ENCODE peak calls at places on chromosome 9, in nine cellular contexts. Y is NB4; T is endodermal cell; O is CD8-positive, alpha-beta T cell; N is Caco-2; X is right atrium auricular region; K is tibial nerve; A is stomach; Q is heart right ventricle. U is an unnamed sample.

GRCh38 chr9:87853843-87854242 is 28.8 kb upstream of the SPATA31E1 start:
- DNase-seq in N (no peak), X (no peak), A (no peak), Q (no peak), O (no peak), T (peak), Y (no peak), K (no peak), U (no peak)

GRCh38 chr9:116144038-116144437 is 9.6 kb upstream of the PAPPA start:
- DNase-seq in T (no peak), O (no peak), N (no peak), Y (no peak), K (no peak), X (no peak), Q (no peak), A (no peak), U (no peak)

GRCh38 chr9:105679406-105680022 is 14.8 kb upstream of the TMEM38B start:
- DNase-seq in N (no peak), X (no peak), T (no peak), A (no peak), K (no peak), Y (no peak), O (no peak), Q (no peak), U (no peak)

GRCh38 chr9:116842658-116843057 is 155.6 kb downstream of the TRIM32 start:
- DNase-seq in X (no peak), A (no peak), T (peak), O (no peak), Q (no peak), K (no peak), Y (no peak), N (peak), U (no peak)

GRCh38 chr9:137077010-137077747 is at the start of gene UAP1L1:
- DNase-seq in N (peak), T (peak), Y (peak), X (peak), A (peak), O (peak), Q (peak), K (peak), U (no peak)

GRCh38 chr9:106953166-106953565 is 90.2 kb downstream of the ZNF462 start:
- DNase-seq in X (no peak), N (peak), Q (no peak), A (no peak), T (no peak), O (no peak), Y (no peak), K (no peak), U (no peak)

GRCh38 chr9:6014668-6015270 is 655 bp downstream of the RANBP6 start:
- DNase-seq in T (no peak), O (no peak), Q (no peak), Y (peak), A (no peak), K (no peak), N (no peak), X (no peak), U (no peak)

GRCh38 chr9:21831841-21832509 is 29.5 kb downstream of the MTAP start:
- DNase-seq in K (no peak), T (no peak), Y (no peak), Q (no peak), X (no peak), N (no peak), O (no peak), A (no peak), U (no peak)

GRCh38 chr9:131096490-131097258 is at the start of gene AIF1L:
- DNase-seq in Y (no peak), O (no peak), Q (peak), K (no peak), T (peak), A (peak), X (no peak), N (peak), U (no peak)

GRCh38 chr9:90860826-90861225 is 59.2 kb downstream of the SYK start:
- DNase-seq in Q (no peak), K (peak), O (no peak), A (no peak), X (no peak), N (no peak), T (no peak), Y (peak), U (no peak)

GRCh38 chr9:133290751-133291302 is 15.8 kb upstream of the ABO start:
- DNase-seq in O (no peak), A (no peak), N (no peak), X (no peak), T (no peak), Y (no peak), Q (no peak), K (no peak), U (no peak)

GRCh38 chr9:89375181-89375760 is 57.0 kb downstream of the SECISBP2 start:
- DNase-seq in Y (peak), X (no peak), K (no peak), Q (no peak), A (no peak), O (peak), T (peak), N (no peak), U (peak)

GRCh38 chr9:20532584-20532983 is 89.7 kb downstream of the MLLT3 start:
- DNase-seq in Q (no peak), T (no peak), N (no peak), K (no peak), A (no peak), Y (no peak), X (no peak), O (no peak), U (no peak)

GRCh38 chr9:84258371-84258770 is 82.2 kb downstream of the SLC28A3 start:
- DNase-seq in A (no peak), K (no peak), Y (no peak), Q (no peak), N (no peak), X (no peak), T (no peak), O (no peak), U (no peak)

GRCh38 chr9:112719696-112720095 is 1.8 kb upstream of the INIP start:
- DNase-seq in X (no peak), N (no peak), Y (no peak), A (no peak), Q (no peak), K (no peak), O (no peak), T (no peak), U (no peak)

GRCh38 chr9:88691811-88692210 is 156.8 kb downstream of the NXNL2 start:
- DNase-seq in X (no peak), Q (no peak), Y (no peak), T (no peak), N (no peak), A (no peak), O (no peak), K (no peak), U (no peak)

GRCh38 chr9:127741831-127742434 is 6.8 kb upstream of the TOR2A start:
- DNase-seq in K (no peak), N (peak), X (no peak), A (peak), T (peak), Y (no peak), Q (peak), O (no peak), U (no peak)

GRCh38 chr9:92140074-92140753 is 25.0 kb upstream of the SPTLC1 start:
- DNase-seq in Q (peak), Y (peak), X (peak), N (peak), A (peak), T (peak), O (peak), K (peak), U (peak)
- H3K4me3 ChIP-seq in Q (peak), Y (no peak), X (no peak), N (peak), A (peak), T (no peak), O (peak), K (peak), U (no peak)

DNA sequence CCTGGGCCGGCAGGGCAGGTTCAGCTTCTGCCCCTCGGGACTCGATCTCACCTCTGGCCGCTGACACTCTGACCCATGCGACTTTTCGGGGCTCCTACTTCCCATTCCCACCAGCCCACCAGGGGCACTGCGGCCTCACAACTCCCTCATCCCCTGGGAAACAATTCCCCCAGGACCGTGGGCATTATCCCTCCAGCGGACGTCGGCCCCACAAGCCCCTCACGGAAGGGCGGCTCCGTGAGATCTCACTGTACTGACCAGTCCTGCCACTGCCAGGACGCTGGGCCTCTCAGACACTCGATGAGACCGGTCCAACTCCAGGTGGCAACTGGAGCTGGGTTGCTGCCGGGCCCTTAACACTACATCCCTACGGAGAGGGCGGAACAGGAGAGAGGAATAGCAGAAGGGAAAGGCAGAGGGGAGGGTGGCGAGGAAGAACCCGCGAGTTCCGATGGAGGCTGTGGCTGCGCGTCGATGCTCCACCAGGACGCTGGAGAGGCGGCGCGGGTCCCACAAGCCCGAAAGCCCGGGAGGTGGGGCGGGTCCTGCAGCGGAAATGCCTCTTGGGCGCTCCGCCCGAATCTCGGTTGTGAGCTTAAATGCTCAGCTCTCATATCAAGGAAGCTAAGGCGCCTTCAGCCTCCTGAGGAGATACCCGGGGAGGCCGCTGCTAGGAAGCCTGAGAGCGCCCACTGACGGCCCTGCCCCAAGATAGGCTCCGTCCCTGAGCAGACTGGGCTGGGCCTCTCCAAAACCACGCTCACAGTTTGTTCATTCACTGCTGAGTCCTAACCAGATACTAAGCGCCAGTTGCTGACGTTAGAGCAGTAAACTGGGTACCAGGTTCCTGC is 36.3 kb downstream of the VCP start:
- DNase-seq in N (no peak), Y (no peak), K (no peak), X (peak), A (peak), O (peak), T (peak), Q (peak), U (no peak)
- H3K4me3 ChIP-seq in N (no peak), Y (no peak), K (peak), X (no peak), A (peak), O (no peak), T (no peak), Q (peak), U (no peak)

GRCh38 chr9:23477908-23478307 is 348.1 kb downstream of the ELAVL2 start:
- DNase-seq in X (no peak), T (no peak), N (no peak), Q (no peak), O (no peak), Y (no peak), K (no peak), A (no peak), U (no peak)
- H3K4me3 ChIP-seq in X (no peak), T (no peak), N (no peak), Q (no peak), O (no peak), Y (no peak), K (no peak), A (no peak), U (no peak)

DNA sequence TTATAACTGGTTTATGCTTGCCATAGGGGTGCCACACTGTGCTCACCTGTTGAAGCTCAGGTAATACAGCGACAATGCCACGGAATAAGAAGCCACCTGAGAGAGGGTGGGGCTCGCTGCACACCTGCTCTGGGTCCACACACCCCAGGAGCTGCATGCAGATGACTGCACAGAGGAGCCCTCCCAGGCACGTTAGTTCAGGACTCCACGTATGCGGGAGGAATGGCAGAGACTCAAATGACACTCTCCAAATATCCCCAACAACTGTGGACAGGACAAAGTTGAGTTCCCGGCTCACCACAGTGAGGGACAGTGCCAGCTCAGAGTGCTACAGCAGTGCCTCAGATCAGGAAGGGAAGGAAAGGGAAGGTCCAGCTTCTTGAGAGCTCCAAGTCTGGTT is 5.8 kb upstream of the FCN1 start:
- DNase-seq in A (no peak), N (no peak), X (no peak), K (no peak), T (no peak), Q (no peak), O (no peak), Y (no peak), U (no peak)
- H3K4me3 ChIP-seq in A (no peak), N (no peak), X (no peak), K (no peak), T (no peak), Q (no peak), O (no peak), Y (no peak), U (no peak)